ENCODE peak calls at places on chromosomes 6 and 20, in four cellular contexts. G is PC-3, U is mammary epithelial cell, B is GM23248. M is an unnamed sample. For H3K36me3, the result is how much of the 10 kb centered on the place peaks cover.

GRCh38 chr6:167481527-167481926 is 156.6 kb downstream of the TTLL2 start:
- DNase-seq in B (no peak), U (no peak), G (no peak), M (no peak)

GRCh38 chr6:8628063-8628462 is 192.7 kb upstream of the SLC35B3 start:
- DNase-seq in U (peak), G (no peak), B (no peak), M (peak)

GRCh38 chr6:14728396-14729024 is 517.4 kb upstream of the JARID2 start:
- DNase-seq in G (peak), U (peak), B (peak), M (peak)

GRCh38 chr6:153702671-153703070 is 336.4 kb upstream of the OPRM1 start:
- DNase-seq in B (peak), G (peak), U (no peak), M (no peak)

GRCh38 chr20:32449890-32450401 is 91.8 kb downstream of the ASXL1 start:
- DNase-seq in B (no peak), U (no peak), G (no peak), M (no peak)

GRCh38 chr6:166050559-166050958 is 117.1 kb downstream of the TBXT start:
- DNase-seq in G (no peak), U (no peak), B (no peak), M (no peak)

GRCh38 chr20:39899881-39900280 is 789.2 kb downstream of the MAFB start:
- DNase-seq in G (no peak), U (no peak), B (no peak), M (no peak)

GRCh38 chr6:9482030-9482731 is 932.7 kb downstream of the TFAP2A start:
- DNase-seq in B (peak), U (peak), G (peak), M (peak)

GRCh38 chr6:121711472-121711871 is 276.0 kb downstream of the GJA1 start:
- DNase-seq in U (no peak), B (no peak), G (no peak), M (no peak)

GRCh38 chr20:62398120-62398821 is 8.8 kb downstream of the CABLES2 start:
- DNase-seq in U (no peak), G (no peak), B (no peak), M (no peak)

GRCh38 chr6:139373154-139373927 is 1.1 kb downstream of the CITED2 start:
- DNase-seq in G (peak), B (peak), U (peak), M (peak)

GRCh38 chr6:127023001-127023778 is 95.3 kb upstream of the RSPO3 start:
- DNase-seq in U (no peak), B (no peak), G (no peak), M (no peak)

GRCh38 chr6:153056308-153056707 is 53.8 kb upstream of the MTRF1L start:
- DNase-seq in U (peak), B (no peak), G (peak), M (no peak)

GRCh38 chr6:12012231-12012565 is at the start of gene HIVEP1:
- DNase-seq in G (no peak), U (no peak), B (peak), M (no peak)

GRCh38 chr6:2448826-2449571 is 203.6 kb upstream of the GMDS start:
- DNase-seq in G (peak), B (peak), U (peak), M (peak)

GRCh38 chr6:34792605-34793500 is 970 bp downstream of the BLTP3A start:
- DNase-seq in B (peak), G (peak), U (peak), M (peak)

GRCh38 chr20:11144114-11144513 is 470.3 kb upstream of the JAG1 start:
- DNase-seq in G (no peak), B (peak), U (peak), M (peak)

GRCh38 chr20:61768926-61769832 is 296.5 kb downstream of the TAF4 start:
- DNase-seq in U (no peak), G (no peak), B (no peak), M (no peak)

GRCh38 chr6:146582857-146583256 is 15.9 kb upstream of the ADGB start:
- DNase-seq in B (peak), U (no peak), G (no peak), M (peak)

GRCh38 chr6:112243861-112244415 is 10.4 kb downstream of the LAMA4 start:
- DNase-seq in U (peak), G (peak), B (no peak), M (no peak)

GRCh38 chr6:40897390-40898003 is 141.5 kb downstream of the UNC5CL start:
- DNase-seq in U (no peak), B (no peak), G (no peak), M (no peak)

DNA sequence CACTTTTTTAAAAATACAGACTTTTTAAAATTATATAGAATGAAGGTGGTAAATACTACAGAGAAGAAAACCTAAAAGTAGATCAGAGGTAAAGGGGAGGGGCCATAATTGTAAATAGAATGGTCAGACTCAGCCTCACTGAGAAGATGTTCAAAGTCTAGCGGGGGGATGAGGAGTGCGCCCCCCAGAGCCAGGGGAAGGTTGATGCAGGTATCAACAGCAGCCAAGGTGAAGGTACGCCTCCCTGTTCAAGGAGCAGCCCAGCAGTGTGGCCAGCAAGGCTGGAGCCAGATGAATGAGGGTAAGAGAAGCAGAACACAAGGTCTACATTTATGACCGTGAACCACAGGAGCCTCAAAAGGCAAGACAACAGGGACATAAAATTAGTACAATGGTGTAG is 204.1 kb downstream of the PTPRT start:
- DNase-seq in B (no peak), G (no peak), U (no peak), M (no peak)
- H3K36me3 ChIP-seq in B (under half), G (under half), U (under half), M (under half)

GRCh38 chr6:3623451-3624267 is 127.9 kb downstream of the PXDC1 start:
- DNase-seq in U (no peak), B (no peak), G (no peak), M (no peak)

GRCh38 chr6:3625980-3626533 is 125.5 kb downstream of the PXDC1 start:
- DNase-seq in U (no peak), G (no peak), B (no peak), M (no peak)

GRCh38 chr6:3627501-3627900 is 124.0 kb downstream of the PXDC1 start:
- DNase-seq in B (no peak), U (no peak), G (no peak), M (no peak)

GRCh38 chr6:3625161-3625979 is 126.1 kb downstream of the PXDC1 start:
- DNase-seq in G (no peak), B (no peak), U (no peak), M (no peak)

DNA sequence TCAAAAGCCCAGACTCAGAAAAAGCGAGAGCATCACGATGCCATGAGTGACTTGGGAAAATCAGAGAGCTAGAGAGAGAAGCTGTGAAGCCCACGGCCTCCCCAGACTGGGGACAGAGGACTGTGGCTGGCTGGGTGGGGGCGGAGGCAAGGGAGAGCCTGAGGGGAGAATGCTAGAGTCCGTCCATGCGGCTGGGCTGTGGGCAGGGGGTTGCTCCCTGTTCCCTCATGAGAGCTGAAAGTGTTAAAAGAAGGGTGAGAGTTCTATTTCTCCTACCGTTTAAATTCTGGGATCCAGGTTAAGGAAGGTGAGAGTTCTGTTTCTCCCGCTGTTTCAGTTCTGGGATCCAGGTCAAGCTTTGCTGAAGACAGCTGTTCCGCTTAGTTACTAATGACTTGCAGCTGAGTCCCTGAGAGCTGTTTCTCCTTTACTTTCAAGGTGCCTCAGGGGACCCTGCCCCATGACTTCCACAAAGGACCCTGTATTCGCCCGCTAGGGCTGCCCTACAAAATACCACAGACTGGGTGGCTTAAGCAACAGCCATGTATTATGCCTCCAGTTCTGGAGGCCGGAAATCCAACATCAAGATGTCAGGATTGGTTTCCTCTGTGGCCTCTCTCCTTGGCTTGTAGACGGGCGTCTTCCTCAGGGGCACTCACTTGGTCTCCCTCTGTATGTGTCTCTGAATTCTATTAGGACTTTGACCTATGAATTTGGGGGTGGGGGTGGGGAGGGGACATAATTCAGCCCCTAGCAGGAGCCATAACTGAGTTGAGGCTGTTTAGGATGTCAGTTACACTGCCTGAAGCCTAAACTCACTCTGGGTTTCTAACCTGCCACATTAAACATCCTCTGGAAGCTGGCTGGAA is 127.0 kb downstream of the PXDC1 start:
- DNase-seq in U (no peak), B (no peak), G (no peak), M (no peak)
- H3K9ac ChIP-seq in U (no peak), B (no peak), G (no peak), M (no peak)

GRCh38 chr20:47300071-47300470 is 56.4 kb downstream of the ZMYND8 start:
- DNase-seq in G (no peak), B (peak), U (no peak), M (no peak)
- H3K36me3 ChIP-seq in G (under half), B (under half), U (under half), M (half or more)

DNA sequence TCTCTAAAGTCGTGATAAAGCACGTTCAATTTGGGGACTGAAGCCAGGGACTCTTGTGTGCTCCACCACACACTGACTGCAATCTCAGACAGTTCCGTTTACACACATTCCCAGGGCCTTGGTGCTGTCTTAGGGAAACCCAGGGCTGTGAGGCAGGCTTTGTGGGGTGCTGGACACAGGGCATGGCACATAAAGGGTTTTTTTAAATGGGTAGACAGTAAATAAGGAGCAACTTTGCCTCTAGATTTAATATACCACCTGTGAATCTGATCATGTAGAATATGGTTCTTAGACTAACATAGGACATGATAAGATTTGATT is 2.3 kb downstream of the ENTPD6 start:
- DNase-seq in B (no peak), G (no peak), U (no peak), M (no peak)
- H3K9ac ChIP-seq in B (no peak), G (no peak), U (no peak), M (no peak)

GRCh38 chr6:31880616-31881015 is 1.8 kb upstream of the SLC44A4 start:
- DNase-seq in U (no peak), G (no peak), B (no peak), M (no peak)

GRCh38 chr6:31878761-31879542 is at the start of gene SLC44A4:
- DNase-seq in B (no peak), G (peak), U (no peak), M (no peak)

GRCh38 chr6:31879901-31880300 is 1.1 kb upstream of the SLC44A4 start:
- DNase-seq in U (no peak), G (no peak), B (no peak), M (no peak)

GRCh38 chr6:31882344-31882743 is 3.5 kb upstream of the SLC44A4 start:
- DNase-seq in B (peak), U (no peak), G (no peak), M (no peak)

DNA sequence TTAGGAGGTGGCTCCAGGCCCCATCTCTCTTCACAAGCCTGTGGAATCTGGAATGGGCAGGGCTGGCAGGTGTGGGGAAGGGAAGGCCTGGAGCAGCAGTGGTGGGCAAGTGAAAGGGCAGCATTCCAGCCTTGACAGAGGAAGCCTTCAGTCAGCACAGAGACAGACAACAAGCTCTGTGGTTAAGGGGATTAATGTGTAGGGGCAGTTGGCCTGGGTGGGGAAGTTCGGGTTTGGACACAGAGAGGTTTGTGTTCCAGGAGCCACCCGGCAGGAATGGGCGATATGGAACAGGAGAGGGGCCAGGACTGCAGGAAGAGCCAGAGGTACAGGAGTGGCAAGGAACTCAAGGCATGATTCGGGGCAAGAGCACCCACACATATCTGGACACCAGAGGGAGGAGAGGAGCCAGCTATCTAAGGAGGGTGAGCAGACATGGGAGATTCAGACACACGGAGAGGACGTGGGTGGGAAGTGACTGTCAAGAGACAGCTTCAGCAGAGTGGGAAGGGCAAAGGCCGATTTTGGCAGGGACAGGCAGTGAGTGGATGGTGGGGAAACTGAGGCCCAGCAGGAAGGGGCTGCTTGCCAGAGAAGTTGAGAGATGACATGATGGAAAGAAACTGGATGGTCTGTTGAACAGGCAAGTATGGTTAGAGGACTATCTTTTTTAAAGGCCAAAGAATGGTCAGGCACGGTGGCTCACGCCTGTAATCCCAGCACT is 2.5 kb upstream of the SLC44A4 start:
- DNase-seq in G (no peak), U (no peak), B (no peak), M (no peak)
- H3K36me3 ChIP-seq in G (under half), U (under half), B (under half), M (half or more)

DNA sequence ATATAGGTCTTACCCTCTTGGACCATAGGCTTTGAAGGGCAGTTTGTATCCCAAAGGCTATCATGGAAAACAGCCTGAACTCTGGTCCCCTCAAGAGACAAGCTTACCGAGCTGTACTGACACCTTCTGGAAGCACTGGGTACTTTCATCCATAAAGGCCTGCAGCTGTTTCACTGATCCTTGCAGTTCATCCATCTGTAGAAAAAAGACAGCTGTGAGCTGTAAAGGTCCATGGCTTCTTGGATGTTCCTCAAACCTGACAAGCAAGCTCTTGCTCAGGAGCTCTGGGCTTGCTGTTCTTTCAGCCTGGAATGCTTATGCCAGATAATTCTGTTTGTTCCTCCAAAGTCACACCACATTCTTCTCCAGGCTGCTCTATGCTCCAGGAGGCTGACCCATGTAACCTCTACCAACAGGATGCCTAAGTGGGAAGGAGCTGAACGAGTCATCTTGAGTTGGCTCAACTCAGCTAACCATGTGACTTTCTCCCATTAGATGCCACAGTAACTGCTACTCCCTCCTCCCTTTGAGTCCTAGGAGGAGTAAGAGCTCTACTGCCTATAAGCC is 8.8 kb upstream of the NDRG3 start:
- DNase-seq in G (peak), U (peak), B (peak), M (peak)
- H3K9ac ChIP-seq in G (no peak), U (no peak), B (no peak), M (no peak)

GRCh38 chr20:50141018-50141675 is 12.4 kb downstream of the PEDS1 start:
- DNase-seq in G (no peak), B (no peak), U (peak), M (no peak)
- H3K36me3 ChIP-seq in G (half or more), B (under half), U (under half), M (under half)

GRCh38 chr6:16804007-16804303 is 42.7 kb upstream of the ATXN1 start:
- DNase-seq in U (no peak), G (no peak), B (no peak), M (no peak)

GRCh38 chr6:16802071-16802470 is 40.8 kb upstream of the ATXN1 start:
- DNase-seq in G (no peak), U (no peak), B (peak), M (peak)

GRCh38 chr6:16800942-16801341 is 39.7 kb upstream of the ATXN1 start:
- DNase-seq in G (peak), B (peak), U (no peak), M (peak)

GRCh38 chr6:16803294-16804006 is 42.2 kb upstream of the ATXN1 start:
- DNase-seq in G (no peak), U (no peak), B (no peak), M (no peak)

GRCh38 chr6:16799279-16800193 is 38.3 kb upstream of the ATXN1 start:
- DNase-seq in G (peak), U (peak), B (peak), M (peak)
- H3K9ac ChIP-seq in G (no peak), U (no peak), B (no peak), M (no peak)